ENCODE peak calls at places on chromosomes 3 and 15, in eight cellular contexts. D is T47D; M is stimulated activated CD4-positive, alpha-beta T cell treated with anti-CD3 and anti-CD28 coated beads, TNF-alpha, amount 100 ng/mL, for 24 hours; G is GM23248; S is GM10248; K is HuH-7; O is activated CD8-positive, alpha-beta memory T cell treated with anti-CD3 and anti-CD28 coated beads for 4 hours; E is DMS153. P is an unnamed sample.

GRCh38 chr15:41377978-41378377 is 24.3 kb downstream of the NDUFAF1 start:
- DNase-seq in D (no peak), O (no peak), K (no peak), S (no peak), G (no peak), E (no peak), M (no peak), P (no peak)

GRCh38 chr3:71207632-71208031 is 375.9 kb downstream of the FOXP1 start:
- DNase-seq in G (no peak), O (no peak), M (no peak), E (no peak), S (no peak), D (no peak), K (no peak), P (no peak)

GRCh38 chr3:154356009-154356408 is 31.7 kb upstream of the DHX36 start:
- DNase-seq in M (no peak), O (no peak), G (no peak), S (no peak), K (no peak), D (no peak), E (no peak), P (no peak)

GRCh38 chr15:88334436-88334835 is 77.9 kb upstream of the NTRK3 start:
- DNase-seq in G (peak; percentile 80), S (no peak), K (no peak), M (no peak), E (no peak), D (no peak), O (no peak), P (no peak)

GRCh38 chr3:15280853-15281532 is 51.4 kb downstream of the SH3BP5 start:
- DNase-seq in D (no peak), K (peak; percentile 72), M (no peak), O (no peak), E (no peak), S (no peak), G (no peak), P (no peak)

GRCh38 chr3:2929574-2929973 is 180.6 kb downstream of the IL5RA start:
- DNase-seq in D (no peak), S (no peak), O (no peak), M (no peak), E (no peak), K (no peak), G (no peak), P (no peak)

GRCh38 chr3:149179225-149179624 is 42.4 kb downstream of the CP start:
- DNase-seq in M (no peak), K (no peak), E (no peak), S (no peak), G (peak; percentile 80), O (no peak), D (no peak), P (no peak)

GRCh38 chr3:52615178-52615577 is 70.5 kb downstream of the PBRM1 start:
- DNase-seq in M (no peak), D (no peak), O (no peak), S (no peak), G (peak; percentile 57), K (no peak), E (no peak), P (no peak)

GRCh38 chr3:183491923-183492848 is 63.3 kb downstream of the KLHL6 start:
- DNase-seq in E (no peak), O (no peak), K (no peak), M (no peak), S (no peak), G (no peak), D (no peak), P (no peak)

GRCh38 chr15:65268411-65268810 is 18.3 kb downstream of the PARP16 start:
- DNase-seq in D (no peak), O (no peak), S (no peak), M (no peak), K (no peak), E (no peak), G (no peak), P (no peak)

GRCh38 chr3:13559751-13560540 is 11.0 kb downstream of the FBLN2 start:
- DNase-seq in D (no peak), E (no peak), K (no peak), S (no peak), G (peak; percentile 56), M (no peak), O (no peak), P (no peak)

GRCh38 chr15:55530861-55531313 is 22.9 kb upstream of the DNAAF4 start:
- DNase-seq in O (no peak), D (peak; percentile 13), M (no peak), S (no peak), K (no peak), E (no peak), G (peak; percentile 64), P (no peak)

GRCh38 chr15:70533931-70534742 is 229.2 kb downstream of the UACA start:
- DNase-seq in S (no peak), E (no peak), M (no peak), O (no peak), D (peak; percentile 14), K (no peak), G (peak; percentile 35), P (no peak)

GRCh38 chr15:79015416-79015815 is 70.6 kb upstream of the CTSH start:
- DNase-seq in E (no peak), O (no peak), S (no peak), D (no peak), M (no peak), K (no peak), G (no peak), P (no peak)

GRCh38 chr3:188518416-188518815 is 364.5 kb downstream of the LPP start:
- DNase-seq in K (no peak), M (no peak), D (no peak), O (no peak), G (no peak), E (no peak), S (no peak), P (no peak)

GRCh38 chr3:16632395-16632794 is 27.2 kb upstream of the DAZL start:
- DNase-seq in S (no peak), G (no peak), M (no peak), O (no peak), D (no peak), K (no peak), E (no peak), P (no peak)

GRCh38 chr3:135966349-135966695 is 794 bp downstream of the PPP2R3A start:
- DNase-seq in G (no peak), S (no peak), M (no peak), E (no peak), D (no peak), K (peak; percentile 32), O (no peak), P (no peak)

GRCh38 chr3:36707623-36708409 is 56.5 kb downstream of the DCLK3 start:
- DNase-seq in K (no peak), O (no peak), G (peak; percentile 86), S (no peak), E (no peak), M (no peak), D (peak; percentile 15), P (no peak)

GRCh38 chr3:25572919-25573385 is 91.8 kb downstream of the TOP2B start:
- DNase-seq in K (no peak), S (no peak), E (no peak), M (no peak), O (no peak), G (peak; percentile 10), D (no peak), P (no peak)

GRCh38 chr3:47340866-47341265 is 40.0 kb upstream of the PTPN23 start:
- DNase-seq in O (no peak), D (no peak), S (no peak), M (no peak), K (no peak), E (no peak), G (no peak), P (no peak)

GRCh38 chr3:114687157-114687556 is 393.3 kb downstream of the TIGIT start:
- DNase-seq in K (no peak), E (no peak), D (no peak), S (no peak), O (no peak), M (no peak), G (no peak), P (no peak)

GRCh38 chr3:127556565-127556964 is 34.0 kb downstream of the TPRA1 start:
- DNase-seq in E (no peak), S (no peak), M (no peak), D (no peak), O (no peak), G (no peak), K (peak; percentile 43), P (no peak)

P was measured in hippocampal formation.